ENCODE peak calls at places on chromosomes 16 and 17, in ten cellular contexts. D is GM04504; A is mesothelial cell of epicardium; O is GM19239; P is stimulated activated CD4-positive, alpha-beta T cell treated with anti-CD3 and anti-CD28 coated beads, Interleukin-2, amount 100 ng/mL, for 48 hours; W is NCI-H2029 treated with DMSO at 0.1 percent for 48 hours; V is AG09319; Z is vagina; C is T follicular helper cell; T is HEK293T. R is an unnamed sample.

GRCh38 chr16:49312389-49312990 is 30.9 kb upstream of the CBLN1 start:
- DNase-seq in D (no peak), Z (no peak), O (no peak), C (no peak), A (no peak), T (no peak), W (peak), V (no peak), P (no peak), R (no peak)

GRCh38 chr17:45846223-45846622 is 1.5 kb downstream of the SPPL2C start:
- DNase-seq in Z (no peak), C (no peak), D (no peak), V (no peak), O (no peak), A (no peak), W (no peak), T (no peak), P (no peak), R (no peak)

GRCh38 chr17:38619451-38619795 is 13.7 kb upstream of the SRCIN1 start:
- DNase-seq in O (no peak), C (no peak), P (no peak), V (no peak), A (no peak), W (no peak), Z (no peak), D (no peak), T (no peak), R (no peak)

GRCh38 chr17:2238432-2239169 is 65.0 kb downstream of the SMG6 start:
- DNase-seq in D (no peak), C (no peak), Z (no peak), O (no peak), A (no peak), T (no peak), P (no peak), V (no peak), W (no peak), R (no peak)

GRCh38 chr16:69241911-69242310 is 54.9 kb downstream of the SNTB2 start:
- DNase-seq in V (no peak), O (no peak), C (no peak), D (no peak), W (no peak), T (no peak), P (no peak), Z (no peak), A (no peak), R (no peak)

GRCh38 chr16:30748634-30749445 is 615 bp downstream of the PHKG2 start:
- DNase-seq in W (no peak), V (no peak), Z (no peak), A (no peak), O (no peak), T (peak), C (no peak), D (no peak), P (peak), R (no peak)

GRCh38 chr17:44203731-44204452 is 4.2 kb upstream of the ATXN7L3 start:
- DNase-seq in T (peak), A (no peak), W (no peak), D (no peak), Z (no peak), P (peak), C (no peak), V (no peak), O (no peak), R (no peak)

GRCh38 chr16:67396159-67396774 is 3.0 kb upstream of the TPPP3 start:
- DNase-seq in T (peak), P (no peak), W (no peak), D (peak), O (no peak), V (no peak), A (peak), Z (peak), C (no peak), R (no peak)

GRCh38 chr16:68486671-68487495 is 38.6 kb upstream of the SMPD3 start:
- DNase-seq in T (no peak), P (no peak), C (no peak), Z (no peak), W (peak), D (no peak), A (no peak), O (no peak), V (no peak), R (no peak)